ENCODE peak calls at places on chromosome 15, in ten cellular contexts. One of them, this sample, is unnamed.

GRCh38 chr15:56608140-56608778 is 125.0 kb downstream of the ZNF280D start:
- DNase-seq in dorsolateral prefrontal cortex: no peak
- DNase-seq in body of pancreas: no peak
- DNase-seq in lower lobe of right lung: no peak
- DNase-seq in aorta: no peak
- DNase-seq in H9: no peak
- DNase-seq in thoracic aorta: no peak
- DNase-seq in neural progenitor cell: no peak
- DNase-seq in CD8-positive, alpha-beta memory T cell: no peak
- DNase-seq in tibial artery: no peak
- DNase-seq in this sample: no peak

GRCh38 chr15:101675796-101676582 is 23.8 kb upstream of the TM2D3 start:
- DNase-seq in dorsolateral prefrontal cortex: no peak
- DNase-seq in body of pancreas: no peak
- DNase-seq in lower lobe of right lung: no peak
- DNase-seq in aorta: no peak
- DNase-seq in H9: peak
- DNase-seq in thoracic aorta: no peak
- DNase-seq in neural progenitor cell: peak
- DNase-seq in CD8-positive, alpha-beta memory T cell: no peak
- DNase-seq in tibial artery: no peak
- DNase-seq in this sample: no peak

GRCh38 chr15:69758810-69759410 is 306.3 kb downstream of the RPLP1 start:
- DNase-seq in dorsolateral prefrontal cortex: no peak
- DNase-seq in body of pancreas: peak
- DNase-seq in lower lobe of right lung: peak
- DNase-seq in aorta: peak
- DNase-seq in H9: no peak
- DNase-seq in thoracic aorta: no peak
- DNase-seq in neural progenitor cell: no peak
- DNase-seq in CD8-positive, alpha-beta memory T cell: peak
- DNase-seq in tibial artery: no peak
- DNase-seq in this sample: no peak

GRCh38 chr15:97961067-97961954 is 808 bp downstream of the ARRDC4 start:
- DNase-seq in dorsolateral prefrontal cortex: peak
- DNase-seq in body of pancreas: peak
- DNase-seq in lower lobe of right lung: peak
- DNase-seq in aorta: peak
- DNase-seq in H9: peak
- DNase-seq in thoracic aorta: no peak
- DNase-seq in neural progenitor cell: peak
- DNase-seq in CD8-positive, alpha-beta memory T cell: no peak
- DNase-seq in tibial artery: peak
- DNase-seq in this sample: peak

GRCh38 chr15:49423021-49423420 is at the start of gene FGF7:
- DNase-seq in dorsolateral prefrontal cortex: no peak
- DNase-seq in body of pancreas: no peak
- DNase-seq in lower lobe of right lung: no peak
- DNase-seq in aorta: no peak
- DNase-seq in H9: no peak
- DNase-seq in thoracic aorta: no peak
- DNase-seq in neural progenitor cell: peak
- DNase-seq in CD8-positive, alpha-beta memory T cell: no peak
- DNase-seq in tibial artery: no peak
- DNase-seq in this sample: no peak

GRCh38 chr15:48634934-48635333 is 10.6 kb downstream of the FBN1 start:
- DNase-seq in dorsolateral prefrontal cortex: no peak
- DNase-seq in body of pancreas: no peak
- DNase-seq in lower lobe of right lung: no peak
- DNase-seq in aorta: no peak
- DNase-seq in H9: no peak
- DNase-seq in thoracic aorta: no peak
- DNase-seq in neural progenitor cell: no peak
- DNase-seq in CD8-positive, alpha-beta memory T cell: no peak
- DNase-seq in tibial artery: no peak
- DNase-seq in this sample: no peak

GRCh38 chr15:51672100-51672731 is 9.1 kb upstream of the SCG3 start:
- DNase-seq in dorsolateral prefrontal cortex: no peak
- DNase-seq in body of pancreas: no peak
- DNase-seq in lower lobe of right lung: no peak
- DNase-seq in aorta: no peak
- DNase-seq in H9: no peak
- DNase-seq in thoracic aorta: no peak
- DNase-seq in neural progenitor cell: peak
- DNase-seq in CD8-positive, alpha-beta memory T cell: no peak
- DNase-seq in tibial artery: peak
- DNase-seq in this sample: no peak

GRCh38 chr15:40240619-40241304 is 1.9 kb downstream of the PAK6 start:
- DNase-seq in dorsolateral prefrontal cortex: no peak
- DNase-seq in body of pancreas: no peak
- DNase-seq in lower lobe of right lung: no peak
- DNase-seq in aorta: no peak
- DNase-seq in H9: no peak
- DNase-seq in thoracic aorta: no peak
- DNase-seq in neural progenitor cell: no peak
- DNase-seq in CD8-positive, alpha-beta memory T cell: no peak
- DNase-seq in tibial artery: no peak
- DNase-seq in this sample: no peak

GRCh38 chr15:89367485-89368451 is 33.1 kb upstream of the POLG start:
- DNase-seq in dorsolateral prefrontal cortex: peak
- DNase-seq in body of pancreas: no peak
- DNase-seq in lower lobe of right lung: no peak
- DNase-seq in aorta: no peak
- DNase-seq in H9: peak
- DNase-seq in thoracic aorta: no peak
- DNase-seq in neural progenitor cell: peak
- DNase-seq in CD8-positive, alpha-beta memory T cell: no peak
- DNase-seq in tibial artery: no peak
- DNase-seq in this sample: peak

GRCh38 chr15:35738370-35738769 is 192.4 kb upstream of the DPH6 start:
- DNase-seq in dorsolateral prefrontal cortex: no peak
- DNase-seq in body of pancreas: no peak
- DNase-seq in lower lobe of right lung: no peak
- DNase-seq in aorta: no peak
- DNase-seq in H9: peak
- DNase-seq in thoracic aorta: no peak
- DNase-seq in neural progenitor cell: no peak
- DNase-seq in CD8-positive, alpha-beta memory T cell: no peak
- DNase-seq in tibial artery: no peak
- DNase-seq in this sample: no peak

GRCh38 chr15:63420333-63420741 is 38.7 kb upstream of the CA12 start:
- DNase-seq in dorsolateral prefrontal cortex: no peak
- DNase-seq in body of pancreas: no peak
- DNase-seq in lower lobe of right lung: no peak
- DNase-seq in aorta: no peak
- DNase-seq in H9: no peak
- DNase-seq in thoracic aorta: no peak
- DNase-seq in neural progenitor cell: no peak
- DNase-seq in CD8-positive, alpha-beta memory T cell: no peak
- DNase-seq in tibial artery: no peak
- DNase-seq in this sample: no peak

GRCh38 chr15:69939513-69940440 is 157.9 kb downstream of the TLE3 start:
- DNase-seq in dorsolateral prefrontal cortex: no peak
- DNase-seq in body of pancreas: no peak
- DNase-seq in lower lobe of right lung: no peak
- DNase-seq in aorta: no peak
- DNase-seq in H9: peak
- DNase-seq in thoracic aorta: no peak
- DNase-seq in neural progenitor cell: peak
- DNase-seq in CD8-positive, alpha-beta memory T cell: no peak
- DNase-seq in tibial artery: no peak
- DNase-seq in this sample: no peak

GRCh38 chr15:72180771-72181324 is 16.7 kb downstream of the GRAMD2A start:
- DNase-seq in dorsolateral prefrontal cortex: no peak
- DNase-seq in body of pancreas: no peak
- DNase-seq in lower lobe of right lung: no peak
- DNase-seq in aorta: no peak
- DNase-seq in H9: no peak
- DNase-seq in thoracic aorta: no peak
- DNase-seq in neural progenitor cell: no peak
- DNase-seq in CD8-positive, alpha-beta memory T cell: no peak
- DNase-seq in tibial artery: no peak
- DNase-seq in this sample: no peak

GRCh38 chr15:36878745-36879262 is 221.5 kb downstream of the MEIS2 start:
- DNase-seq in dorsolateral prefrontal cortex: no peak
- DNase-seq in body of pancreas: no peak
- DNase-seq in lower lobe of right lung: no peak
- DNase-seq in aorta: no peak
- DNase-seq in H9: no peak
- DNase-seq in thoracic aorta: no peak
- DNase-seq in neural progenitor cell: peak
- DNase-seq in CD8-positive, alpha-beta memory T cell: no peak
- DNase-seq in tibial artery: no peak
- DNase-seq in this sample: no peak

DNA sequence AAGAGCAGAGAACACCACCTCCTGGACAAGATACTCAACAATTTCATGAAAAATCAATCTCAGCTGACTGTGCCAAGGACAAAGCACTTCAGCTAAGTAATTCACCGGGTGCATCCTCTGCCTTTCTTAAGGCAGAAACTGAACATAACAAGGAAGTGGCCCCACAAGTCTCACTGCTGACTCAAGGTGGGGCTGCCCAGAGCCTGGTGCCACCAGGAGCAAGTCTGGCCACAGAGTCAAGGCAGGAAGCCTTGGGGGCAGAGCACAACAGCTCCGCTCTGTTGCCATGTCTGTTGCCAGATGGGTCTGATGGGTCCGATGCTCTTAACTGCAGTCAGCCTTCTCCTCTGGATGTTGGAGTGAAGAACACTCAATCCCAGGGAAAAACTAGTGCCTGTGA is 200.5 kb downstream of the AKAP13 start:
- DNase-seq in dorsolateral prefrontal cortex: no peak
- DNase-seq in body of pancreas: peak
- DNase-seq in lower lobe of right lung: peak
- DNase-seq in aorta: peak
- DNase-seq in H9: no peak
- DNase-seq in thoracic aorta: no peak
- DNase-seq in neural progenitor cell: no peak
- DNase-seq in CD8-positive, alpha-beta memory T cell: peak
- DNase-seq in tibial artery: no peak
- DNase-seq in this sample: no peak
- H3K27ac ChIP-seq in dorsolateral prefrontal cortex: no peak
- H3K27ac ChIP-seq in body of pancreas: peak
- H3K27ac ChIP-seq in lower lobe of right lung: peak
- H3K27ac ChIP-seq in aorta: no peak
- H3K27ac ChIP-seq in H9: no peak
- H3K27ac ChIP-seq in thoracic aorta: peak
- H3K27ac ChIP-seq in neural progenitor cell: no peak
- H3K27ac ChIP-seq in CD8-positive, alpha-beta memory T cell: peak
- H3K27ac ChIP-seq in tibial artery: peak
- H3K27ac ChIP-seq in this sample: peak

DNA sequence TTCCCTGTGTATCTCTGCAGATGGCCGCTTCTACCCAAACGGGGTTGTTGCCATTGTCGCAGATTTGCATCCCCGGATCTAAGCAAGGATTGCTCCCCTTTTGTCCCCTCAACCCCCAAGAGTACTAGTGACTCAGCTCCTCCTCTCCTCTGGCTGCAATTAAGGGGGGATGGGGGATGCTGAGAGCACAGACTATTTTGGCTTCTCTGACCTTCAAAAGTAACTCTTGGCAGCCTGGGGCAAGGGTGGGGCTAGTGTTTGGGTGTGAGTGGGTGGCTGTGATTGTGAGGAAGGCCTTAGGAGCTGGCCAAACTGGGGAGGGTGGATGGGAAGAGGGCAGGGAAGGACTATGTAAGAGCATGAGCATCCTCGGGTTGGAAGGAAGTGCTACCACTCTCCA is 1.2 kb upstream of the MAP1A start:
- DNase-seq in dorsolateral prefrontal cortex: no peak
- DNase-seq in body of pancreas: no peak
- DNase-seq in lower lobe of right lung: no peak
- DNase-seq in aorta: peak
- DNase-seq in H9: no peak
- DNase-seq in thoracic aorta: peak
- DNase-seq in neural progenitor cell: no peak
- DNase-seq in CD8-positive, alpha-beta memory T cell: no peak
- DNase-seq in tibial artery: peak
- DNase-seq in this sample: no peak
- H3K27ac ChIP-seq in dorsolateral prefrontal cortex: peak
- H3K27ac ChIP-seq in body of pancreas: no peak
- H3K27ac ChIP-seq in lower lobe of right lung: no peak
- H3K27ac ChIP-seq in aorta: no peak
- H3K27ac ChIP-seq in H9: no peak
- H3K27ac ChIP-seq in thoracic aorta: peak
- H3K27ac ChIP-seq in neural progenitor cell: no peak
- H3K27ac ChIP-seq in CD8-positive, alpha-beta memory T cell: no peak
- H3K27ac ChIP-seq in tibial artery: peak
- H3K27ac ChIP-seq in this sample: peak

GRCh38 chr15:66844041-66844746 is 142.2 kb downstream of the SMAD6 start:
- DNase-seq in dorsolateral prefrontal cortex: no peak
- DNase-seq in body of pancreas: no peak
- DNase-seq in lower lobe of right lung: peak
- DNase-seq in aorta: no peak
- DNase-seq in H9: no peak
- DNase-seq in thoracic aorta: no peak
- DNase-seq in neural progenitor cell: no peak
- DNase-seq in CD8-positive, alpha-beta memory T cell: no peak
- DNase-seq in tibial artery: peak
- DNase-seq in this sample: no peak
- H3K27ac ChIP-seq in dorsolateral prefrontal cortex: no peak
- H3K27ac ChIP-seq in body of pancreas: no peak
- H3K27ac ChIP-seq in lower lobe of right lung: no peak
- H3K27ac ChIP-seq in aorta: no peak
- H3K27ac ChIP-seq in H9: no peak
- H3K27ac ChIP-seq in thoracic aorta: peak
- H3K27ac ChIP-seq in neural progenitor cell: no peak
- H3K27ac ChIP-seq in CD8-positive, alpha-beta memory T cell: no peak
- H3K27ac ChIP-seq in tibial artery: peak
- H3K27ac ChIP-seq in this sample: peak

DNA sequence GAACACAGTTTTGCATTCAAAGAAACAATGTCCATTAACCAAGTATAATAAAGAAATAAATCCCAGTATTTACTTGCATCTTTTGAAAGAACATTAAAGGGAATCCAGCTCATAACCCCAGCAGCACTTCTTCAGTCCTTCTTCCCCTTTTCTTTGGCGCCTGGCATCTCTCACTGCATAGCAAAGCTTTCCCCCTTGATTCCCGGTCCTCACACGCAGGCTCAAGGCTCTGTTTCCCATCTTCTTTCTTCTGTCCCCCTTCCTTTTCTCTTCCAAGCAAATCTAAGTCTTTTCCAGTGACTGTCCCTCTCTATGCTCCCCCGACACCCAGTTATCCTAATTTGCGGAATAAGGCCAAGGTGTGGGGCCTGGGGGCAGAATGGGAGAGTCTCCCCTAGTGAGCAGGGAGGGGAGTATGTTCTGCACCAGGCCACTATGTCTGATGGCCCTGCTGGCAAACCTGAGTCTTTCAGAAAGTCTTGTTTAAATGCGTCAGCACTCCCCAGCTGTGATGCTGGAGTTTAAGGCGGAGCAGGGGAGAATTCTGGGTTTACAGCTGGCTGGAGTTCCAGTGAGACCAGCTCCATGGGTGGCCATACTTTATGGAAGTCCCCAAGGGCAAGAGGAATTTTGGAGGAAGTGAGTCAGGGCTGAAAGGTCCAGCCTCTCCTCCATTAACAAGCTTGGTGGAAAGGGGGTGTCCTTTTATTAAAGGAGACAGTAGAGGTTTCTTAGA is 42.1 kb downstream of the GOLGA6A start:
- DNase-seq in dorsolateral prefrontal cortex: no peak
- DNase-seq in body of pancreas: peak
- DNase-seq in lower lobe of right lung: no peak
- DNase-seq in aorta: peak
- DNase-seq in H9: peak
- DNase-seq in thoracic aorta: no peak
- DNase-seq in neural progenitor cell: peak
- DNase-seq in CD8-positive, alpha-beta memory T cell: no peak
- DNase-seq in tibial artery: peak
- DNase-seq in this sample: no peak
- H3K27ac ChIP-seq in dorsolateral prefrontal cortex: no peak
- H3K27ac ChIP-seq in body of pancreas: no peak
- H3K27ac ChIP-seq in lower lobe of right lung: peak
- H3K27ac ChIP-seq in aorta: no peak
- H3K27ac ChIP-seq in H9: no peak
- H3K27ac ChIP-seq in thoracic aorta: peak
- H3K27ac ChIP-seq in neural progenitor cell: no peak
- H3K27ac ChIP-seq in CD8-positive, alpha-beta memory T cell: no peak
- H3K27ac ChIP-seq in tibial artery: peak
- H3K27ac ChIP-seq in this sample: peak

This sample was measured in SK-N-SH.